ENCODE peak calls at places on chromosomes 1 and 21, in six cellular contexts. One of them, this sample, is unnamed.

GRCh38 chr1:85936057-85936456 is 220.5 kb downstream of the COL24A1 start:
- DNase-seq in tibial artery: no peak
- DNase-seq in stimulated activated naive CD8-positive, alpha-beta T cell treated with anti-CD3 and anti-CD28 coated beads, Interleukin-15, amount 100 ng/mL, for 72 hours: no peak
- DNase-seq in putamen: no peak
- DNase-seq in NCI-H2171 treated with DMSO at 0.1 percent for 48 hours: no peak
- DNase-seq in stimulated activated CD8-positive, alpha-beta memory T cell treated with anti-CD3 and anti-CD28 coated beads, Interleukin-2, amount 100 ng/mL, for 48 hours: no peak
- DNase-seq in this sample: no peak

GRCh38 chr21:38486221-38486620 is 12.1 kb downstream of the ERG start:
- DNase-seq in stimulated activated naive CD8-positive, alpha-beta T cell treated with anti-CD3 and anti-CD28 coated beads, Interleukin-15, amount 100 ng/mL, for 72 hours: no peak
- DNase-seq in putamen: no peak
- DNase-seq in tibial artery: no peak
- DNase-seq in stimulated activated CD8-positive, alpha-beta memory T cell treated with anti-CD3 and anti-CD28 coated beads, Interleukin-2, amount 100 ng/mL, for 48 hours: no peak
- DNase-seq in NCI-H2171 treated with DMSO at 0.1 percent for 48 hours: no peak
- DNase-seq in this sample: no peak

GRCh38 chr1:7628273-7628672 is 142.8 kb upstream of the VAMP3 start:
- DNase-seq in putamen: no peak
- DNase-seq in tibial artery: no peak
- DNase-seq in NCI-H2171 treated with DMSO at 0.1 percent for 48 hours: no peak
- DNase-seq in stimulated activated CD8-positive, alpha-beta memory T cell treated with anti-CD3 and anti-CD28 coated beads, Interleukin-2, amount 100 ng/mL, for 48 hours: no peak
- DNase-seq in stimulated activated naive CD8-positive, alpha-beta T cell treated with anti-CD3 and anti-CD28 coated beads, Interleukin-15, amount 100 ng/mL, for 72 hours: no peak
- DNase-seq in this sample: no peak

GRCh38 chr1:97562096-97562495 is 358.7 kb downstream of the DPYD start:
- DNase-seq in stimulated activated naive CD8-positive, alpha-beta T cell treated with anti-CD3 and anti-CD28 coated beads, Interleukin-15, amount 100 ng/mL, for 72 hours: no peak
- DNase-seq in stimulated activated CD8-positive, alpha-beta memory T cell treated with anti-CD3 and anti-CD28 coated beads, Interleukin-2, amount 100 ng/mL, for 48 hours: no peak
- DNase-seq in tibial artery: no peak
- DNase-seq in NCI-H2171 treated with DMSO at 0.1 percent for 48 hours: no peak
- DNase-seq in putamen: peak; percentile 44
- DNase-seq in this sample: no peak

GRCh38 chr1:91779603-91780021 is 106.3 kb downstream of the TGFBR3 start:
- DNase-seq in stimulated activated naive CD8-positive, alpha-beta T cell treated with anti-CD3 and anti-CD28 coated beads, Interleukin-15, amount 100 ng/mL, for 72 hours: no peak
- DNase-seq in tibial artery: no peak
- DNase-seq in stimulated activated CD8-positive, alpha-beta memory T cell treated with anti-CD3 and anti-CD28 coated beads, Interleukin-2, amount 100 ng/mL, for 48 hours: no peak
- DNase-seq in NCI-H2171 treated with DMSO at 0.1 percent for 48 hours: no peak
- DNase-seq in putamen: no peak
- DNase-seq in this sample: no peak

GRCh38 chr1:204685236-204686006 is at the start of gene LRRN2:
- DNase-seq in NCI-H2171 treated with DMSO at 0.1 percent for 48 hours: peak; percentile 42
- DNase-seq in stimulated activated naive CD8-positive, alpha-beta T cell treated with anti-CD3 and anti-CD28 coated beads, Interleukin-15, amount 100 ng/mL, for 72 hours: no peak
- DNase-seq in putamen: no peak
- DNase-seq in stimulated activated CD8-positive, alpha-beta memory T cell treated with anti-CD3 and anti-CD28 coated beads, Interleukin-2, amount 100 ng/mL, for 48 hours: no peak
- DNase-seq in tibial artery: peak; percentile 55
- DNase-seq in this sample: no peak

GRCh38 chr21:24045775-24046215 is 1561.5 kb downstream of the MRPL39 start:
- DNase-seq in putamen: peak; percentile 99
- DNase-seq in NCI-H2171 treated with DMSO at 0.1 percent for 48 hours: no peak
- DNase-seq in stimulated activated CD8-positive, alpha-beta memory T cell treated with anti-CD3 and anti-CD28 coated beads, Interleukin-2, amount 100 ng/mL, for 48 hours: no peak
- DNase-seq in stimulated activated naive CD8-positive, alpha-beta T cell treated with anti-CD3 and anti-CD28 coated beads, Interleukin-15, amount 100 ng/mL, for 72 hours: peak; percentile 9
- DNase-seq in tibial artery: peak; percentile 73
- DNase-seq in this sample: peak; percentile 97

GRCh38 chr21:46443910-46444309 is 14.8 kb upstream of the DIP2A start:
- DNase-seq in tibial artery: peak; percentile 60
- DNase-seq in stimulated activated CD8-positive, alpha-beta memory T cell treated with anti-CD3 and anti-CD28 coated beads, Interleukin-2, amount 100 ng/mL, for 48 hours: no peak
- DNase-seq in putamen: no peak
- DNase-seq in NCI-H2171 treated with DMSO at 0.1 percent for 48 hours: no peak
- DNase-seq in stimulated activated naive CD8-positive, alpha-beta T cell treated with anti-CD3 and anti-CD28 coated beads, Interleukin-15, amount 100 ng/mL, for 72 hours: no peak
- DNase-seq in this sample: no peak

GRCh38 chr1:116763116-116763786 is 9.0 kb downstream of the CD2 start:
- DNase-seq in putamen: no peak
- DNase-seq in stimulated activated CD8-positive, alpha-beta memory T cell treated with anti-CD3 and anti-CD28 coated beads, Interleukin-2, amount 100 ng/mL, for 48 hours: no peak
- DNase-seq in NCI-H2171 treated with DMSO at 0.1 percent for 48 hours: no peak
- DNase-seq in tibial artery: no peak
- DNase-seq in stimulated activated naive CD8-positive, alpha-beta T cell treated with anti-CD3 and anti-CD28 coated beads, Interleukin-15, amount 100 ng/mL, for 72 hours: peak; percentile 64
- DNase-seq in this sample: no peak

GRCh38 chr1:15355968-15356621 is 53.6 kb upstream of the EFHD2 start:
- DNase-seq in stimulated activated CD8-positive, alpha-beta memory T cell treated with anti-CD3 and anti-CD28 coated beads, Interleukin-2, amount 100 ng/mL, for 48 hours: no peak
- DNase-seq in stimulated activated naive CD8-positive, alpha-beta T cell treated with anti-CD3 and anti-CD28 coated beads, Interleukin-15, amount 100 ng/mL, for 72 hours: no peak
- DNase-seq in tibial artery: no peak
- DNase-seq in NCI-H2171 treated with DMSO at 0.1 percent for 48 hours: no peak
- DNase-seq in putamen: no peak
- DNase-seq in this sample: no peak

GRCh38 chr1:170461762-170462384 is 70.1 kb upstream of the GORAB start:
- DNase-seq in putamen: no peak
- DNase-seq in tibial artery: peak; percentile 49
- DNase-seq in stimulated activated naive CD8-positive, alpha-beta T cell treated with anti-CD3 and anti-CD28 coated beads, Interleukin-15, amount 100 ng/mL, for 72 hours: no peak
- DNase-seq in NCI-H2171 treated with DMSO at 0.1 percent for 48 hours: no peak
- DNase-seq in stimulated activated CD8-positive, alpha-beta memory T cell treated with anti-CD3 and anti-CD28 coated beads, Interleukin-2, amount 100 ng/mL, for 48 hours: no peak
- DNase-seq in this sample: no peak

GRCh38 chr1:223229756-223230155 is 86.7 kb upstream of the TLR5 start:
- DNase-seq in tibial artery: no peak
- DNase-seq in stimulated activated CD8-positive, alpha-beta memory T cell treated with anti-CD3 and anti-CD28 coated beads, Interleukin-2, amount 100 ng/mL, for 48 hours: no peak
- DNase-seq in NCI-H2171 treated with DMSO at 0.1 percent for 48 hours: no peak
- DNase-seq in stimulated activated naive CD8-positive, alpha-beta T cell treated with anti-CD3 and anti-CD28 coated beads, Interleukin-15, amount 100 ng/mL, for 72 hours: no peak
- DNase-seq in putamen: no peak
- DNase-seq in this sample: no peak

GRCh38 chr1:23664837-23665795 is 26.5 kb upstream of the RPL11 start:
- DNase-seq in NCI-H2171 treated with DMSO at 0.1 percent for 48 hours: peak; percentile 47
- DNase-seq in putamen: no peak
- DNase-seq in tibial artery: no peak
- DNase-seq in stimulated activated CD8-positive, alpha-beta memory T cell treated with anti-CD3 and anti-CD28 coated beads, Interleukin-2, amount 100 ng/mL, for 48 hours: no peak
- DNase-seq in stimulated activated naive CD8-positive, alpha-beta T cell treated with anti-CD3 and anti-CD28 coated beads, Interleukin-15, amount 100 ng/mL, for 72 hours: peak; percentile 17
- DNase-seq in this sample: no peak

GRCh38 chr1:224735159-224735558 is 119.0 kb downstream of the CNIH3 start:
- DNase-seq in NCI-H2171 treated with DMSO at 0.1 percent for 48 hours: no peak
- DNase-seq in putamen: no peak
- DNase-seq in stimulated activated naive CD8-positive, alpha-beta T cell treated with anti-CD3 and anti-CD28 coated beads, Interleukin-15, amount 100 ng/mL, for 72 hours: no peak
- DNase-seq in tibial artery: no peak
- DNase-seq in stimulated activated CD8-positive, alpha-beta memory T cell treated with anti-CD3 and anti-CD28 coated beads, Interleukin-2, amount 100 ng/mL, for 48 hours: no peak
- DNase-seq in this sample: no peak

GRCh38 chr1:236451796-236452373 is 57.8 kb downstream of the EDARADD start:
- DNase-seq in stimulated activated CD8-positive, alpha-beta memory T cell treated with anti-CD3 and anti-CD28 coated beads, Interleukin-2, amount 100 ng/mL, for 48 hours: no peak
- DNase-seq in stimulated activated naive CD8-positive, alpha-beta T cell treated with anti-CD3 and anti-CD28 coated beads, Interleukin-15, amount 100 ng/mL, for 72 hours: peak; percentile 9
- DNase-seq in putamen: no peak
- DNase-seq in NCI-H2171 treated with DMSO at 0.1 percent for 48 hours: no peak
- DNase-seq in tibial artery: no peak
- DNase-seq in this sample: no peak

GRCh38 chr1:204376919-204377799 is 17.4 kb upstream of the PLEKHA6 start:
- DNase-seq in stimulated activated naive CD8-positive, alpha-beta T cell treated with anti-CD3 and anti-CD28 coated beads, Interleukin-15, amount 100 ng/mL, for 72 hours: no peak
- DNase-seq in putamen: no peak
- DNase-seq in NCI-H2171 treated with DMSO at 0.1 percent for 48 hours: no peak
- DNase-seq in tibial artery: no peak
- DNase-seq in stimulated activated CD8-positive, alpha-beta memory T cell treated with anti-CD3 and anti-CD28 coated beads, Interleukin-2, amount 100 ng/mL, for 48 hours: no peak
- DNase-seq in this sample: no peak

GRCh38 chr1:22206551-22207125 is 63.7 kb upstream of the WNT4 start:
- DNase-seq in stimulated activated CD8-positive, alpha-beta memory T cell treated with anti-CD3 and anti-CD28 coated beads, Interleukin-2, amount 100 ng/mL, for 48 hours: no peak
- DNase-seq in NCI-H2171 treated with DMSO at 0.1 percent for 48 hours: no peak
- DNase-seq in tibial artery: no peak
- DNase-seq in putamen: no peak
- DNase-seq in stimulated activated naive CD8-positive, alpha-beta T cell treated with anti-CD3 and anti-CD28 coated beads, Interleukin-15, amount 100 ng/mL, for 72 hours: no peak
- DNase-seq in this sample: no peak

GRCh38 chr1:207993477-207994445 is 82.8 kb upstream of the CD34 start:
- DNase-seq in NCI-H2171 treated with DMSO at 0.1 percent for 48 hours: no peak
- DNase-seq in stimulated activated CD8-positive, alpha-beta memory T cell treated with anti-CD3 and anti-CD28 coated beads, Interleukin-2, amount 100 ng/mL, for 48 hours: no peak
- DNase-seq in tibial artery: no peak
- DNase-seq in putamen: no peak
- DNase-seq in stimulated activated naive CD8-positive, alpha-beta T cell treated with anti-CD3 and anti-CD28 coated beads, Interleukin-15, amount 100 ng/mL, for 72 hours: no peak
- DNase-seq in this sample: no peak

GRCh38 chr1:9903801-9904527 is 6.1 kb downstream of the CTNNBIP1 start:
- DNase-seq in stimulated activated naive CD8-positive, alpha-beta T cell treated with anti-CD3 and anti-CD28 coated beads, Interleukin-15, amount 100 ng/mL, for 72 hours: no peak
- DNase-seq in stimulated activated CD8-positive, alpha-beta memory T cell treated with anti-CD3 and anti-CD28 coated beads, Interleukin-2, amount 100 ng/mL, for 48 hours: no peak
- DNase-seq in tibial artery: no peak
- DNase-seq in putamen: no peak
- DNase-seq in NCI-H2171 treated with DMSO at 0.1 percent for 48 hours: no peak
- DNase-seq in this sample: no peak

GRCh38 chr1:145782166-145783099 is 41.5 kb downstream of the RNF115 start:
- DNase-seq in tibial artery: no peak
- DNase-seq in stimulated activated naive CD8-positive, alpha-beta T cell treated with anti-CD3 and anti-CD28 coated beads, Interleukin-15, amount 100 ng/mL, for 72 hours: no peak
- DNase-seq in putamen: no peak
- DNase-seq in NCI-H2171 treated with DMSO at 0.1 percent for 48 hours: no peak
- DNase-seq in stimulated activated CD8-positive, alpha-beta memory T cell treated with anti-CD3 and anti-CD28 coated beads, Interleukin-2, amount 100 ng/mL, for 48 hours: no peak
- DNase-seq in this sample: no peak

GRCh38 chr1:41639332-41639936 is 155.0 kb upstream of the EDN2 start:
- DNase-seq in NCI-H2171 treated with DMSO at 0.1 percent for 48 hours: no peak
- DNase-seq in tibial artery: no peak
- DNase-seq in putamen: peak; percentile 56
- DNase-seq in stimulated activated CD8-positive, alpha-beta memory T cell treated with anti-CD3 and anti-CD28 coated beads, Interleukin-2, amount 100 ng/mL, for 48 hours: peak; percentile 37
- DNase-seq in stimulated activated naive CD8-positive, alpha-beta T cell treated with anti-CD3 and anti-CD28 coated beads, Interleukin-15, amount 100 ng/mL, for 72 hours: peak; percentile 64
- DNase-seq in this sample: peak; percentile 73

GRCh38 chr1:19504796-19505693 is 19.7 kb upstream of the CAPZB start:
- DNase-seq in stimulated activated naive CD8-positive, alpha-beta T cell treated with anti-CD3 and anti-CD28 coated beads, Interleukin-15, amount 100 ng/mL, for 72 hours: no peak
- DNase-seq in putamen: no peak
- DNase-seq in stimulated activated CD8-positive, alpha-beta memory T cell treated with anti-CD3 and anti-CD28 coated beads, Interleukin-2, amount 100 ng/mL, for 48 hours: no peak
- DNase-seq in NCI-H2171 treated with DMSO at 0.1 percent for 48 hours: no peak
- DNase-seq in tibial artery: no peak
- DNase-seq in this sample: peak; percentile 40

GRCh38 chr1:166682588-166682987 is 156.7 kb upstream of the POGK start:
- DNase-seq in tibial artery: no peak
- DNase-seq in stimulated activated naive CD8-positive, alpha-beta T cell treated with anti-CD3 and anti-CD28 coated beads, Interleukin-15, amount 100 ng/mL, for 72 hours: no peak
- DNase-seq in NCI-H2171 treated with DMSO at 0.1 percent for 48 hours: no peak
- DNase-seq in putamen: no peak
- DNase-seq in stimulated activated CD8-positive, alpha-beta memory T cell treated with anti-CD3 and anti-CD28 coated beads, Interleukin-2, amount 100 ng/mL, for 48 hours: no peak
- DNase-seq in this sample: no peak

GRCh38 chr1:152053375-152053774 is 16.6 kb upstream of the S100A11 start:
- DNase-seq in stimulated activated CD8-positive, alpha-beta memory T cell treated with anti-CD3 and anti-CD28 coated beads, Interleukin-2, amount 100 ng/mL, for 48 hours: no peak
- DNase-seq in stimulated activated naive CD8-positive, alpha-beta T cell treated with anti-CD3 and anti-CD28 coated beads, Interleukin-15, amount 100 ng/mL, for 72 hours: no peak
- DNase-seq in putamen: no peak
- DNase-seq in tibial artery: no peak
- DNase-seq in NCI-H2171 treated with DMSO at 0.1 percent for 48 hours: peak; percentile 98
- DNase-seq in this sample: no peak

GRCh38 chr1:178931843-178932551 is 61.1 kb upstream of the ANGPTL1 start:
- DNase-seq in NCI-H2171 treated with DMSO at 0.1 percent for 48 hours: no peak
- DNase-seq in stimulated activated naive CD8-positive, alpha-beta T cell treated with anti-CD3 and anti-CD28 coated beads, Interleukin-15, amount 100 ng/mL, for 72 hours: no peak
- DNase-seq in putamen: peak; percentile 25
- DNase-seq in tibial artery: peak; percentile 92
- DNase-seq in stimulated activated CD8-positive, alpha-beta memory T cell treated with anti-CD3 and anti-CD28 coated beads, Interleukin-2, amount 100 ng/mL, for 48 hours: no peak
- DNase-seq in this sample: no peak

GRCh38 chr1:30368841-30369240 is 354.5 kb downstream of the MATN1 start:
- DNase-seq in putamen: no peak
- DNase-seq in stimulated activated naive CD8-positive, alpha-beta T cell treated with anti-CD3 and anti-CD28 coated beads, Interleukin-15, amount 100 ng/mL, for 72 hours: no peak
- DNase-seq in NCI-H2171 treated with DMSO at 0.1 percent for 48 hours: no peak
- DNase-seq in tibial artery: peak; percentile 33
- DNase-seq in stimulated activated CD8-positive, alpha-beta memory T cell treated with anti-CD3 and anti-CD28 coated beads, Interleukin-2, amount 100 ng/mL, for 48 hours: no peak
- DNase-seq in this sample: no peak

GRCh38 chr1:224407546-224408293 is 26.9 kb downstream of the WDR26 start:
- DNase-seq in putamen: no peak
- DNase-seq in NCI-H2171 treated with DMSO at 0.1 percent for 48 hours: no peak
- DNase-seq in stimulated activated CD8-positive, alpha-beta memory T cell treated with anti-CD3 and anti-CD28 coated beads, Interleukin-2, amount 100 ng/mL, for 48 hours: no peak
- DNase-seq in stimulated activated naive CD8-positive, alpha-beta T cell treated with anti-CD3 and anti-CD28 coated beads, Interleukin-15, amount 100 ng/mL, for 72 hours: no peak
- DNase-seq in tibial artery: no peak
- DNase-seq in this sample: no peak

GRCh38 chr21:45698493-45698947 is 55.0 kb downstream of the PCBP3 start:
- DNase-seq in putamen: no peak
- DNase-seq in stimulated activated naive CD8-positive, alpha-beta T cell treated with anti-CD3 and anti-CD28 coated beads, Interleukin-15, amount 100 ng/mL, for 72 hours: no peak
- DNase-seq in tibial artery: no peak
- DNase-seq in stimulated activated CD8-positive, alpha-beta memory T cell treated with anti-CD3 and anti-CD28 coated beads, Interleukin-2, amount 100 ng/mL, for 48 hours: no peak
- DNase-seq in NCI-H2171 treated with DMSO at 0.1 percent for 48 hours: no peak
- DNase-seq in this sample: peak; percentile 35

GRCh38 chr1:240000634-240001033 is 91.0 kb upstream of the FMN2 start:
- DNase-seq in tibial artery: no peak
- DNase-seq in stimulated activated CD8-positive, alpha-beta memory T cell treated with anti-CD3 and anti-CD28 coated beads, Interleukin-2, amount 100 ng/mL, for 48 hours: no peak
- DNase-seq in NCI-H2171 treated with DMSO at 0.1 percent for 48 hours: no peak
- DNase-seq in putamen: no peak
- DNase-seq in stimulated activated naive CD8-positive, alpha-beta T cell treated with anti-CD3 and anti-CD28 coated beads, Interleukin-15, amount 100 ng/mL, for 72 hours: no peak
- DNase-seq in this sample: no peak

GRCh38 chr21:25955646-25956045 is 214.9 kb downstream of the APP start:
- DNase-seq in NCI-H2171 treated with DMSO at 0.1 percent for 48 hours: no peak
- DNase-seq in putamen: no peak
- DNase-seq in stimulated activated naive CD8-positive, alpha-beta T cell treated with anti-CD3 and anti-CD28 coated beads, Interleukin-15, amount 100 ng/mL, for 72 hours: no peak
- DNase-seq in stimulated activated CD8-positive, alpha-beta memory T cell treated with anti-CD3 and anti-CD28 coated beads, Interleukin-2, amount 100 ng/mL, for 48 hours: no peak
- DNase-seq in tibial artery: no peak
- DNase-seq in this sample: no peak

GRCh38 chr1:24138481-24139158 is 4.3 kb downstream of the IL22RA1 start:
- DNase-seq in stimulated activated CD8-positive, alpha-beta memory T cell treated with anti-CD3 and anti-CD28 coated beads, Interleukin-2, amount 100 ng/mL, for 48 hours: no peak
- DNase-seq in stimulated activated naive CD8-positive, alpha-beta T cell treated with anti-CD3 and anti-CD28 coated beads, Interleukin-15, amount 100 ng/mL, for 72 hours: no peak
- DNase-seq in putamen: no peak
- DNase-seq in NCI-H2171 treated with DMSO at 0.1 percent for 48 hours: no peak
- DNase-seq in tibial artery: no peak
- DNase-seq in this sample: no peak

GRCh38 chr21:42725416-42725930 is 72.1 kb downstream of the PDE9A start:
- DNase-seq in stimulated activated naive CD8-positive, alpha-beta T cell treated with anti-CD3 and anti-CD28 coated beads, Interleukin-15, amount 100 ng/mL, for 72 hours: no peak
- DNase-seq in tibial artery: no peak
- DNase-seq in putamen: no peak
- DNase-seq in NCI-H2171 treated with DMSO at 0.1 percent for 48 hours: no peak
- DNase-seq in stimulated activated CD8-positive, alpha-beta memory T cell treated with anti-CD3 and anti-CD28 coated beads, Interleukin-2, amount 100 ng/mL, for 48 hours: no peak
- DNase-seq in this sample: no peak

GRCh38 chr1:109389638-109390341 is 7.9 kb downstream of the SORT1 start:
- DNase-seq in stimulated activated naive CD8-positive, alpha-beta T cell treated with anti-CD3 and anti-CD28 coated beads, Interleukin-15, amount 100 ng/mL, for 72 hours: no peak
- DNase-seq in tibial artery: no peak
- DNase-seq in putamen: no peak
- DNase-seq in NCI-H2171 treated with DMSO at 0.1 percent for 48 hours: no peak
- DNase-seq in stimulated activated CD8-positive, alpha-beta memory T cell treated with anti-CD3 and anti-CD28 coated beads, Interleukin-2, amount 100 ng/mL, for 48 hours: no peak
- DNase-seq in this sample: no peak

GRCh38 chr1:16375521-16376359 is 8.7 kb downstream of the SZRD1 start:
- DNase-seq in stimulated activated naive CD8-positive, alpha-beta T cell treated with anti-CD3 and anti-CD28 coated beads, Interleukin-15, amount 100 ng/mL, for 72 hours: no peak
- DNase-seq in tibial artery: no peak
- DNase-seq in NCI-H2171 treated with DMSO at 0.1 percent for 48 hours: no peak
- DNase-seq in putamen: no peak
- DNase-seq in stimulated activated CD8-positive, alpha-beta memory T cell treated with anti-CD3 and anti-CD28 coated beads, Interleukin-2, amount 100 ng/mL, for 48 hours: no peak
- DNase-seq in this sample: no peak

GRCh38 chr1:50333595-50333974 is 89.7 kb downstream of the DMRTA2 start:
- DNase-seq in stimulated activated naive CD8-positive, alpha-beta T cell treated with anti-CD3 and anti-CD28 coated beads, Interleukin-15, amount 100 ng/mL, for 72 hours: peak; percentile 49
- DNase-seq in stimulated activated CD8-positive, alpha-beta memory T cell treated with anti-CD3 and anti-CD28 coated beads, Interleukin-2, amount 100 ng/mL, for 48 hours: peak; percentile 42
- DNase-seq in tibial artery: no peak
- DNase-seq in putamen: peak; percentile 24
- DNase-seq in NCI-H2171 treated with DMSO at 0.1 percent for 48 hours: no peak
- DNase-seq in this sample: peak; percentile 23

This sample was measured in Ammon's horn.